ENCODE peak calls at places on chromosomes 11 and 22, in seven cellular contexts. L, F, P, Z, M, I and K are unnamed samples.

GRCh38 chr11:75035911-75036536 is 47.3 kb downstream of the NEU3 start:
- DNase-seq in L (no peak), F (no peak), P (no peak), Z (no peak), M (no peak), I (no peak), K (no peak)

GRCh38 chr11:134438533-134438932 is 26.5 kb upstream of the B3GAT1 start:
- DNase-seq in L (no peak), F (no peak), P (no peak), Z (no peak), M (no peak), I (no peak), K (no peak)

GRCh38 chr11:27174026-27174425 is 133.4 kb downstream of the BBOX1 start:
- DNase-seq in L (no peak), F (no peak), P (no peak), Z (no peak), M (no peak), I (no peak), K (no peak)

GRCh38 chr11:19711911-19712280 is 741 bp upstream of the NAV2 start:
- DNase-seq in L (no peak), F (peak; percentile 71), P (no peak), Z (no peak), M (peak; percentile 75), I (no peak), K (no peak)

GRCh38 chr11:94938399-94939055 is 34.8 kb downstream of the CWC15 start:
- DNase-seq in L (no peak), F (peak; percentile 94), P (no peak), Z (peak; percentile 91), M (no peak), I (no peak), K (peak; percentile 86)

GRCh38 chr11:72525466-72525865 is 91.1 kb upstream of the CLPB start:
- DNase-seq in L (no peak), F (no peak), P (no peak), Z (no peak), M (peak; percentile 47), I (no peak), K (no peak)

GRCh38 chr22:44225812-44226211 is 45.1 kb downstream of the PARVG start:
- DNase-seq in L (no peak), F (no peak), P (no peak), Z (no peak), M (no peak), I (no peak), K (no peak)

GRCh38 chr11:65412271-65413076 is 10.1 kb upstream of the NEAT1 start:
- DNase-seq in L (no peak), F (peak; percentile 69), P (no peak), Z (no peak), M (no peak), I (no peak), K (no peak)

GRCh38 chr11:46528445-46529085 is 65.3 kb downstream of the AMBRA1 start:
- DNase-seq in L (no peak), F (no peak), P (no peak), Z (no peak), M (no peak), I (no peak), K (no peak)

GRCh38 chr22:37887610-37888378 is 18.3 kb upstream of the MICALL1 start:
- DNase-seq in L (no peak), F (no peak), P (peak; percentile 36), Z (peak; percentile 47), M (peak; percentile 55), I (no peak), K (peak; percentile 97)

GRCh38 chr11:48101044-48101733 is 115.4 kb upstream of the OR4B1 start:
- DNase-seq in L (no peak), F (no peak), P (no peak), Z (no peak), M (no peak), I (no peak), K (no peak)

GRCh38 chr11:117076941-117077659 is 21.1 kb downstream of the SIK3 start:
- DNase-seq in L (no peak), F (no peak), P (no peak), Z (no peak), M (peak; percentile 17), I (no peak), K (no peak)

GRCh38 chr11:111334495-111335123 is 36.3 kb downstream of the POU2AF3 start:
- DNase-seq in L (no peak), F (no peak), P (peak; percentile 48), Z (no peak), M (no peak), I (no peak), K (no peak)

GRCh38 chr22:27198518-27199035 is 541.2 kb downstream of the MIAT start:
- DNase-seq in L (no peak), F (no peak), P (no peak), Z (no peak), M (no peak), I (no peak), K (no peak)

GRCh38 chr22:27074016-27074415 is 416.6 kb downstream of the MIAT start:
- DNase-seq in L (no peak), F (no peak), P (no peak), Z (no peak), M (no peak), I (no peak), K (no peak)

GRCh38 chr22:38477515-38477914 is 9.6 kb downstream of the KDELR3 start:
- DNase-seq in L (no peak), F (no peak), P (no peak), Z (no peak), M (no peak), I (no peak), K (no peak)

GRCh38 chr11:69912161-69912910 is 93.1 kb upstream of the FGF3 start:
- DNase-seq in L (no peak), F (peak; percentile 68), P (no peak), Z (no peak), M (no peak), I (no peak), K (no peak)

GRCh38 chr11:85787809-85788805 is 22.8 kb downstream of the SYTL2 start:
- DNase-seq in L (no peak), F (no peak), P (peak; percentile 95), Z (no peak), M (peak; percentile 30), I (no peak), K (no peak)

GRCh38 chr11:43987384-43988039 is 45.1 kb downstream of the C11orf96 start:
- DNase-seq in L (peak; percentile 81), F (peak; percentile 98), P (no peak), Z (peak; percentile 65), M (no peak), I (no peak), K (peak; percentile 97)

GRCh38 chr11:89477175-89477574 is 14.0 kb downstream of the NOX4 start:
- DNase-seq in L (no peak), F (no peak), P (peak; percentile 14), Z (no peak), M (peak; percentile 55), I (no peak), K (no peak)

GRCh38 chr11:98059488-98059887 is 961.3 kb upstream of the CNTN5 start:
- DNase-seq in L (no peak), F (no peak), P (no peak), Z (no peak), M (no peak), I (no peak), K (no peak)

GRCh38 chr22:45425531-45426265 is 12.2 kb downstream of the RIBC2 start:
- DNase-seq in L (no peak), F (peak; percentile 41), P (no peak), Z (no peak), M (no peak), I (no peak), K (no peak)

GRCh38 chr22:37353839-37354238 is 71.5 kb downstream of the CYTH4 start:
- DNase-seq in L (no peak), F (no peak), P (no peak), Z (no peak), M (no peak), I (no peak), K (no peak)

GRCh38 chr11:17906436-17906835 is 106.4 kb downstream of the SERGEF start:
- DNase-seq in L (no peak), F (no peak), P (peak; percentile 20), Z (no peak), M (peak; percentile 92), I (no peak), K (no peak)
- TF ChIP-seq CTCF in L (no peak), F (peak; percentile 25), P (no peak), Z (peak; percentile 45), M (peak; percentile 44), I (no peak), K (no peak)

GRCh38 chr11:119316017-119316728 is 757 bp downstream of the MCAM start:
- DNase-seq in L (peak; percentile 76), F (peak; percentile 88), P (no peak), Z (no peak), M (no peak), I (no peak), K (no peak)

GRCh38 chr11:119315139-119316016 is 1.6 kb downstream of the MCAM start:
- DNase-seq in L (no peak), F (no peak), P (no peak), Z (no peak), M (peak; percentile 73), I (no peak), K (no peak)

GRCh38 chr11:119316729-119317591 is at the start of gene MCAM:
- DNase-seq in L (no peak), F (peak; percentile 88), P (no peak), Z (no peak), M (peak; percentile 66), I (no peak), K (no peak)

GRCh38 chr11:119317592-119318239 is 786 bp upstream of the MCAM start:
- DNase-seq in L (no peak), F (no peak), P (no peak), Z (no peak), M (no peak), I (no peak), K (no peak)

GRCh38 chr11:119314748-119315138 is 2.2 kb downstream of the MCAM start:
- DNase-seq in L (no peak), F (no peak), P (no peak), Z (no peak), M (no peak), I (no peak), K (no peak)
- H3K4me3 ChIP-seq in L (peak overlapping the region; percentile 85), F (peak overlapping the region; percentile 6), P (no peak overlapping the region), Z (no peak overlapping the region), M (peak overlapping the region; percentile 86), I (no peak overlapping the region), K (no peak overlapping the region)

GRCh38 chr11:129278586-129279319 is 86.6 kb upstream of the ARHGAP32 start:
- DNase-seq in L (no peak), F (no peak), P (no peak), Z (no peak), M (peak; percentile 33), I (no peak), K (no peak)
- TF ChIP-seq CTCF in L (no peak), F (no peak), P (no peak), Z (peak; percentile 6), M (no peak), I (no peak), K (no peak)

GRCh38 chr22:32622004-32622761 is 147.6 kb downstream of the FBXO7 start:
- DNase-seq in L (no peak), F (peak; percentile 86), P (no peak), Z (peak; percentile 67), M (peak; percentile 94), I (peak; percentile 71), K (peak; percentile 70)
- H3K4me3 ChIP-seq in L (peak overlapping the region; percentile 14), F (peak overlapping the region; percentile 35), P (no peak overlapping the region), Z (no peak overlapping the region), M (peak overlapping the region; percentile 26), I (no peak overlapping the region), K (no peak overlapping the region)

GRCh38 chr11:2310786-2311455 is 9.1 kb downstream of the TSPAN32 start:
- DNase-seq in L (no peak), F (peak; percentile 63), P (no peak), Z (no peak), M (no peak), I (no peak), K (no peak)
- TF ChIP-seq CTCF in L (no peak), F (no peak), P (no peak), Z (no peak), M (no peak), I (no peak), K (no peak)

GRCh38 chr22:48253573-48253972 is 1491.1 kb downstream of the TBC1D22A start:
- DNase-seq in L (no peak), F (no peak), P (no peak), Z (no peak), M (no peak), I (no peak), K (no peak)
- H3K4me3 ChIP-seq in L (no peak overlapping the region), F (no peak overlapping the region), P (no peak overlapping the region), Z (no peak overlapping the region), M (no peak overlapping the region), I (no peak overlapping the region), K (no peak overlapping the region)